ENCODE peak calls at places on chromosome 15, in six cellular contexts. B, X, I, P, J and K are unnamed samples.

GRCh38 chr15:63348392-63348791 is 33.3 kb downstream of the CA12 start:
- DNase-seq in B (peak), J (no peak), P (no peak), X (no peak), I (peak), K (no peak)

GRCh38 chr15:27449041-27449440 is 478.1 kb downstream of the GABRG3 start:
- DNase-seq in J (no peak), X (no peak), B (no peak), I (peak), P (no peak), K (no peak)

GRCh38 chr15:69125236-69125635 is 35.2 kb upstream of the GLCE start:
- DNase-seq in X (no peak), B (no peak), P (no peak), I (no peak), J (peak), K (no peak)

GRCh38 chr15:29913528-29914135 is 91.4 kb upstream of the TJP1 start:
- DNase-seq in B (no peak), J (no peak), X (peak), P (no peak), I (no peak), K (no peak)

GRCh38 chr15:36907295-36907694 is 193.1 kb downstream of the MEIS2 start:
- DNase-seq in I (no peak), P (no peak), B (no peak), X (no peak), J (no peak), K (no peak)

GRCh38 chr15:35545316-35545824 is 595 bp downstream of the DPH6 start:
- DNase-seq in I (peak), J (peak), X (no peak), B (peak), P (peak), K (peak)

GRCh38 chr15:89087066-89087829 is 1.0 kb upstream of the ABHD2 start:
- DNase-seq in B (no peak), X (no peak), P (no peak), J (peak), I (no peak), K (no peak)

GRCh38 chr15:33699691-33700447 is 268.4 kb upstream of the CHRM5 start:
- DNase-seq in J (peak), P (no peak), B (no peak), X (no peak), I (no peak), K (peak)

GRCh38 chr15:25798207-25798931 is 64.8 kb downstream of the ATP10A start:
- DNase-seq in B (no peak), J (no peak), X (no peak), I (no peak), P (no peak), K (no peak)

GRCh38 chr15:61205427-61205826 is 23.7 kb downstream of the RORA start:
- DNase-seq in I (no peak), J (no peak), X (no peak), B (no peak), P (no peak), K (no peak)